ENCODE peak calls at places on chromosome 17, in six cellular contexts. L, H, I, V, P and F are unnamed samples.

GRCh38 chr17:68766640-68767039 is 165.5 kb upstream of the FAM20A start:
- DNase-seq in L (no peak), H (no peak), I (no peak), V (no peak), P (no peak), F (no peak)

GRCh38 chr17:58121925-58122324 is 26.3 kb upstream of the OR4D1 start:
- DNase-seq in L (no peak), H (no peak), I (peak; percentile 44), V (peak; percentile 43), P (no peak), F (no peak)

GRCh38 chr17:75509528-75510258 is 5.6 kb downstream of the CASKIN2 start:
- DNase-seq in L (peak; percentile 68), H (no peak), I (no peak), V (no peak), P (no peak), F (no peak)

GRCh38 chr17:77280304-77280910 is 139.6 kb downstream of the SEC14L1 start:
- DNase-seq in L (no peak), H (no peak), I (peak; percentile 89), V (peak; percentile 94), P (no peak), F (peak; percentile 47)

GRCh38 chr17:37273419-37274051 is 102.2 kb upstream of the C17orf78 start:
- DNase-seq in L (no peak), H (no peak), I (peak; percentile 43), V (peak; percentile 15), P (no peak), F (no peak)

GRCh38 chr17:79892457-79893236 is 53.4 kb upstream of the CBX4 start:
- DNase-seq in L (no peak), H (peak; percentile 78), I (no peak), V (peak; percentile 58), P (no peak), F (no peak)

GRCh38 chr17:43732961-43733360 is 25.6 kb downstream of the SOST start:
- DNase-seq in L (no peak), H (no peak), I (peak; percentile 91), V (peak; percentile 70), P (no peak), F (peak; percentile 64)

GRCh38 chr17:47611372-47612350 is 38.1 kb upstream of the KPNB1 start:
- DNase-seq in L (no peak), H (no peak), I (peak; percentile 9), V (no peak), P (no peak), F (peak; percentile 40)

GRCh38 chr17:13837417-13837816 is 231.9 kb upstream of the COX10 start:
- DNase-seq in L (no peak), H (no peak), I (no peak), V (no peak), P (no peak), F (no peak)

GRCh38 chr17:47663997-47664941 is 14.6 kb downstream of the KPNB1 start:
- DNase-seq in L (peak; percentile 44), H (peak; percentile 65), I (peak; percentile 71), V (peak; percentile 68), P (no peak), F (no peak)

GRCh38 chr17:49646391-49647255 is 31.3 kb downstream of the SPOP start:
- DNase-seq in L (peak; percentile 47), H (no peak), I (peak; percentile 87), V (peak; percentile 81), P (no peak), F (no peak)

GRCh38 chr17:55299162-55299838 is 34.5 kb downstream of the HLF start:
- DNase-seq in L (no peak), H (no peak), I (no peak), V (no peak), P (no peak), F (no peak)

GRCh38 chr17:53687324-53687723 is 135.4 kb upstream of the KIF2B start:
- DNase-seq in L (no peak), H (no peak), I (no peak), V (no peak), P (no peak), F (no peak)

GRCh38 chr17:83079766-83080616 is 582 bp downstream of the METRNL start:
- DNase-seq in L (no peak), H (no peak), I (no peak), V (no peak), P (no peak), F (no peak)

GRCh38 chr17:43720311-43721060 is 38.1 kb downstream of the SOST start:
- DNase-seq in L (peak; percentile 70), H (peak; percentile 78), I (peak; percentile 60), V (peak; percentile 58), P (peak; percentile 10), F (no peak)

GRCh38 chr17:77962349-77962748 is 3.8 kb downstream of the TNRC6C start:
- DNase-seq in L (no peak), H (no peak), I (no peak), V (no peak), P (no peak), F (no peak)

GRCh38 chr17:70318061-70318460 is 148.7 kb downstream of the KCNJ2 start:
- DNase-seq in L (no peak), H (no peak), I (no peak), V (no peak), P (no peak), F (no peak)

GRCh38 chr17:4542726-4543191 is 12.4 kb downstream of the MYBBP1A start:
- DNase-seq in L (peak; percentile 18), H (peak; percentile 46), I (no peak), V (no peak), P (no peak), F (no peak)

GRCh38 chr17:67289174-67289876 is 44.3 kb upstream of the HELZ start:
- DNase-seq in L (peak; percentile 76), H (peak; percentile 50), I (peak; percentile 68), V (no peak), P (no peak), F (peak; percentile 29)

GRCh38 chr17:78996781-78997201 is 12.8 kb downstream of the CANT1 start:
- DNase-seq in L (peak; percentile 12), H (no peak), I (no peak), V (no peak), P (no peak), F (no peak)

DNA sequence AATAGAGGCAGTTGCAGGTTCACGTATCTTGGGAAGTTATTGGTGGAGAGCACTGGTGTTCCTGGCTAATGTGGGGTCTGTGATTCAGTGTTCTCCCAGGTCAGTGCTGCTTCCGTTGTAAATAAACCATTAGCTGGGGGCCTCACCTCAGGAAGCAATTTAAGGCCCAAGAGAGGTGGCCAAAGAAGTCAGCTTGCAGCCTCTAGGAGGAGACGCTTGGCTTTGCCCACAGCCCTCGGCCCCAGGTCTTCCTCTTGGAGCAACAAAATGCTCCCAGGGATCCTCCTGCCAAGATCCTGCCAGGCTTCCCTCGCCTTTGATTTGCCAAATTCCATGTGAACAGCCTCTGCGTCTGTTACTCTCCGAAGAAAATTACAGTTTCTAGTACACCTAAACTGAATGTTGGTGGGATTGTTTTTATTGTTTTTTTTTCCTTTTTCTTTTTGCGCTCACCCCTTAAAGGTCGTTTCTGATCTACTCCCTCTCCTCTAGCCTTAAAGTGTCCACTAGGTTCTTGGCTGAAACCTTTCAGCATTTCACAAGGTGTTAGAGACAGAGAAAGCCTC is 62.3 kb upstream of the TBX2 start:
- DNase-seq in L (peak; percentile 32), H (no peak), I (peak; percentile 25), V (no peak), P (no peak), F (no peak)
- TF ChIP-seq CTCF in L (no peak), H (no peak), I (no peak), V (no peak), P (no peak), F (no peak)

GRCh38 chr17:81460856-81461460 is 51.6 kb downstream of the ACTG1 start:
- DNase-seq in L (no peak), H (peak; percentile 84), I (no peak), V (peak; percentile 48), P (no peak), F (no peak)
- H3K4me3 ChIP-seq in L (no peak overlapping the region), H (no peak overlapping the region), I (no peak overlapping the region), V (no peak overlapping the region), P (no peak overlapping the region), F (no peak overlapping the region)

DNA sequence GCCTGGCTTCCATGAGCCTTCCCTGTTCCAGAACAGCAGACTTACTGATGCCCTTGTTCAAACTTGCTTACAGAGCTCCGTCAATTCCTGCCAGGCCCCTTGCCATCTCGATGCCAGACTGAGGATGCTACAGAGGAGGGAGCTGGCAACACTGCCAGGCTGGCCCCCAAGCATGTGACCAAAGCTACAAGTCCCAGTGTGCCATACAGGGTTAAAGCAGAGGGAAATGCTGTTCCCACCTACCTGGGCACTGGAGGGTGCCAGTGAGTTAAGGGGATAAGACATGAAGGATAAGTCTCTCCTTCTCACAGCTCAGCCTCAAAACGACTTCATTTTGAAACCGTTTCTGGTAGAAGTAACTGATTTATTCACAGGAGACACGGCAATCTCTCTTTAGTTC is 33.5 kb upstream of the SREBF1 start:
- DNase-seq in L (no peak), H (no peak), I (no peak), V (no peak), P (no peak), F (no peak)
- TF ChIP-seq CTCF in L (no peak), H (no peak), I (no peak), V (no peak), P (no peak), F (no peak)

DNA sequence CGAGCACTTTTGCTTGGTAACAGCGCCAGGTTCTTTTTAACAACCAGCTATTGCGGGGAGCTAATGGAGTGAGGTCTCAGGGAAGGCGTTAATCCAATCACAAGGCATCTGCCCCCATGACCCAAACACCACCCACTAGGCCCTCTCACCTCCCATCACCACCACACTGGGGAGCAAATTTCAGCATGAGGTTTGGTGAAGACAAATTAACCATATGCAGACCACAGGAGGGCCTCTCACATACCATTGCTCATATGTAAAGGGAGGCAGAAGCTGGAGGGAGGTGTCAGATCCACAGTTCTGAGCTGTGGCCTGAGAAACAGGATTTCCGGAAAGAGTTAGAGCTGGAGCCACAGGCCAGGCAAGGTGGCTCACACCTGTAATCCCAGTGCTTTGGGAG is 834 bp upstream of the ODF4 start:
- DNase-seq in L (no peak), H (no peak), I (no peak), V (no peak), P (no peak), F (no peak)
- H3K4me3 ChIP-seq in L (no peak overlapping the region), H (no peak overlapping the region), I (no peak overlapping the region), V (no peak overlapping the region), P (no peak overlapping the region), F (no peak overlapping the region)